ENCODE peak calls at places on chromosomes 3 and 15, in nine cellular contexts. N is H54; I is GM03348; Q is OCI-LY7; Y is CD14-positive monocyte; B is activated naive CD8-positive, alpha-beta T cell treated with anti-CD3 and anti-CD28 coated beads, Interleukin-2, amount 50 U/mL, for 24 hours; X is neural progenitor cell; V is H7; G is heart right ventricle. J is an unnamed sample.

GRCh38 chr15:64354683-64355558 is 1.1 kb downstream of the CSNK1G1 start:
- DNase-seq in N (no peak), I (peak; percentile 21), Q (no peak), Y (no peak), B (peak; percentile 27), X (no peak), V (no peak), G (no peak), J (peak; percentile 3)

GRCh38 chr3:31981206-31982181 is at the start of the genes OSBPL10 and ZNF860:
- DNase-seq in N (peak; percentile 69), I (peak; percentile 87), Q (peak; percentile 81), Y (no peak), B (peak; percentile 21), X (peak; percentile 75), V (peak; percentile 89), G (peak; percentile 95), J (peak; percentile 88)

GRCh38 chr15:58731756-58732535 is 17.6 kb downstream of the ADAM10 start:
- DNase-seq in N (peak; percentile 37), I (peak; percentile 82), Q (no peak), Y (peak; percentile 60), B (no peak), X (no peak), V (no peak), G (no peak), J (peak; percentile 38)

GRCh38 chr3:66038726-66039589 is at the start of gene MAGI1:
- DNase-seq in N (peak; percentile 89), I (peak; percentile 97), Q (peak; percentile 81), Y (no peak), B (peak; percentile 29), X (peak; percentile 98), V (peak; percentile 98), G (peak; percentile 94), J (peak; percentile 99)

GRCh38 chr3:140216249-140216648 is 281.3 kb downstream of the CLSTN2 start:
- DNase-seq in N (peak; percentile 14), I (peak; percentile 23), Q (peak; percentile 26), Y (no peak), B (no peak), X (no peak), V (no peak), G (no peak), J (peak; percentile 28)

GRCh38 chr3:136567599-136568188 is 184.5 kb downstream of the STAG1 start:
- DNase-seq in N (no peak), I (no peak), Q (no peak), Y (no peak), B (no peak), X (no peak), V (no peak), G (no peak), J (peak; percentile 26)

GRCh38 chr15:41926184-41927056 is 32.6 kb upstream of the SPTBN5 start:
- DNase-seq in N (no peak), I (peak; percentile 40), Q (peak; percentile 31), Y (no peak), B (no peak), X (no peak), V (peak; percentile 64), G (no peak), J (peak; percentile 54)

GRCh38 chr3:56309465-56309864 is 158.8 kb downstream of the ERC2 start:
- DNase-seq in N (no peak), I (no peak), Q (no peak), Y (no peak), B (no peak), X (no peak), V (no peak), G (no peak), J (no peak)

GRCh38 chr3:153734777-153735551 is 386.2 kb upstream of the ARHGEF26 start:
- DNase-seq in N (peak; percentile 3), I (peak; percentile 13), Q (no peak), Y (no peak), B (no peak), X (no peak), V (no peak), G (no peak), J (no peak)

GRCh38 chr15:95394186-95395067 is 936.1 kb upstream of the NR2F2 start:
- DNase-seq in N (no peak), I (no peak), Q (no peak), Y (no peak), B (no peak), X (no peak), V (no peak), G (no peak), J (peak; percentile 83)

GRCh38 chr3:45537960-45538640 is 56.5 kb upstream of the LIMD1 start:
- DNase-seq in N (no peak), I (no peak), Q (no peak), Y (peak; percentile 69), B (no peak), X (no peak), V (no peak), G (peak; percentile 70), J (no peak)

GRCh38 chr3:23096041-23096440 is 107.1 kb upstream of the UBE2E2 start:
- DNase-seq in N (no peak), I (no peak), Q (no peak), Y (no peak), B (no peak), X (no peak), V (peak; percentile 60), G (no peak), J (peak; percentile 83)

GRCh38 chr3:33855884-33856546 is 57.6 kb downstream of the PDCD6IP start:
- DNase-seq in N (no peak), I (no peak), Q (no peak), Y (no peak), B (no peak), X (no peak), V (no peak), G (no peak), J (no peak)